ENCODE peak calls at places on chromosome 6, in seven cellular contexts. N is lower lobe of right lung, M is adrenal gland, H is Panc1, Y is mesendoderm, V is IMR-90, F is heart right ventricle. G is an unnamed sample.

GRCh38 chr6:21003780-21004541 is 469.7 kb downstream of the CDKAL1 start:
- DNase-seq in H (no peak), V (peak), N (no peak), F (no peak), M (no peak), Y (no peak), G (no peak)

GRCh38 chr6:168937061-168937460 is 316.6 kb downstream of the THBS2 start:
- DNase-seq in V (peak), H (no peak), F (no peak), M (no peak), Y (peak), N (no peak), G (no peak)

GRCh38 chr6:90490030-90490429 is 96.8 kb downstream of the MAP3K7 start:
- DNase-seq in M (no peak), F (no peak), N (no peak), H (no peak), Y (peak), V (no peak), G (no peak)

GRCh38 chr6:149856256-149856994 is 7.7 kb downstream of the LRP11 start:
- DNase-seq in Y (no peak), F (no peak), V (no peak), M (no peak), N (no peak), H (no peak), G (no peak)

GRCh38 chr6:170225852-170226417 is 64.9 kb downstream of the DLL1 start:
- DNase-seq in N (no peak), F (no peak), Y (no peak), M (no peak), V (no peak), H (no peak), G (no peak)

GRCh38 chr6:144248470-144249301 is 36.4 kb upstream of the UTRN start:
- DNase-seq in H (no peak), N (no peak), M (no peak), Y (peak), F (no peak), V (peak), G (no peak)

GRCh38 chr6:113774122-113774835 is 82.9 kb upstream of the MARCKS start:
- DNase-seq in Y (peak), F (no peak), V (peak), M (no peak), H (no peak), N (no peak), G (no peak)

GRCh38 chr6:2802521-2803060 is 37.4 kb downstream of the WRNIP1 start:
- DNase-seq in F (no peak), M (no peak), H (no peak), N (no peak), V (no peak), Y (no peak), G (no peak)

GRCh38 chr6:73713426-73714147 is 17.6 kb downstream of the CD109 start:
- DNase-seq in Y (peak), V (no peak), N (no peak), M (no peak), H (no peak), F (no peak), G (no peak)

GRCh38 chr6:41789390-41789724 is 1.9 kb downstream of the TOMM6 start:
- DNase-seq in V (no peak), F (no peak), H (no peak), N (no peak), Y (no peak), M (no peak), G (no peak)

GRCh38 chr6:133502451-133503259 is 261.5 kb downstream of the EYA4 start:
- DNase-seq in Y (peak), V (peak), H (no peak), N (no peak), M (no peak), F (no peak), G (no peak)

GRCh38 chr6:3929281-3929798 is 80.2 kb downstream of the FAM50B start:
- DNase-seq in Y (no peak), M (peak), N (no peak), H (no peak), V (peak), F (no peak), G (no peak)

GRCh38 chr6:73107016-73107415 is 118.3 kb downstream of the KHDC1L start:
- DNase-seq in V (no peak), Y (no peak), N (no peak), F (no peak), M (no peak), H (no peak), G (no peak)

GRCh38 chr6:128919831-128920230 is 36.9 kb downstream of the LAMA2 start:
- DNase-seq in N (no peak), V (no peak), Y (no peak), M (no peak), F (no peak), H (no peak), G (no peak)

GRCh38 chr6:130183271-130184222 is 39.2 kb downstream of the SAMD3 start:
- DNase-seq in Y (no peak), H (no peak), N (no peak), M (no peak), F (no peak), V (no peak), G (peak)

GRCh38 chr6:710601-711571 is 17.9 kb upstream of the EXOC2 start:
- DNase-seq in N (peak), H (no peak), M (peak), F (peak), Y (peak), V (peak), G (peak)

GRCh38 chr6:100944644-100945043 is 63.5 kb upstream of the ASCC3 start:
- DNase-seq in H (no peak), V (no peak), F (no peak), Y (no peak), M (no peak), N (no peak), G (no peak)

GRCh38 chr6:35484921-35485392 is 11.9 kb downstream of the TEAD3 start:
- DNase-seq in F (no peak), V (peak), H (no peak), N (no peak), Y (peak), M (no peak), G (no peak)

GRCh38 chr6:1297746-1298145 is 14.2 kb upstream of the FOXQ1 start:
- DNase-seq in H (no peak), Y (no peak), V (peak), N (no peak), F (no peak), M (no peak), G (no peak)

GRCh38 chr6:16684896-16685554 is 76.2 kb downstream of the ATXN1 start:
- DNase-seq in V (peak), H (no peak), F (no peak), N (no peak), M (no peak), Y (no peak), G (peak)

GRCh38 chr6:17530321-17530835 is 69.7 kb upstream of the FAM8A1 start:
- DNase-seq in M (no peak), H (no peak), V (no peak), N (no peak), Y (no peak), F (no peak), G (no peak)

GRCh38 chr6:16623029-16623653 is 138.1 kb downstream of the ATXN1 start:
- DNase-seq in H (no peak), F (no peak), N (no peak), Y (no peak), V (peak), M (no peak), G (no peak)

GRCh38 chr6:125533710-125534397 is 215.6 kb upstream of the HEY2 start:
- DNase-seq in H (no peak), M (no peak), Y (peak), N (no peak), V (no peak), F (no peak), G (no peak)

GRCh38 chr6:108755257-108756240 is 92.7 kb upstream of the ARMC2 start:
- DNase-seq in H (no peak), N (no peak), Y (no peak), F (no peak), M (no peak), V (peak), G (no peak)

GRCh38 chr6:31945507-31946369 is at the start of gene CFB:
- DNase-seq in V (peak), M (peak), Y (peak), H (no peak), F (peak), N (peak), G (no peak)

GRCh38 chr6:150016324-150017185 is 8.8 kb downstream of the RAET1L start:
- DNase-seq in V (peak), H (peak), N (no peak), Y (peak), M (peak), F (no peak), G (peak)

GRCh38 chr6:158149641-158150040 is 18.4 kb downstream of the SERAC1 start:
- DNase-seq in F (no peak), N (no peak), V (peak), M (no peak), Y (no peak), H (no peak), G (no peak)
- H3K27ac ChIP-seq in F (no peak), N (no peak), V (no peak), M (no peak), Y (no peak), H (no peak), G (no peak)

DNA sequence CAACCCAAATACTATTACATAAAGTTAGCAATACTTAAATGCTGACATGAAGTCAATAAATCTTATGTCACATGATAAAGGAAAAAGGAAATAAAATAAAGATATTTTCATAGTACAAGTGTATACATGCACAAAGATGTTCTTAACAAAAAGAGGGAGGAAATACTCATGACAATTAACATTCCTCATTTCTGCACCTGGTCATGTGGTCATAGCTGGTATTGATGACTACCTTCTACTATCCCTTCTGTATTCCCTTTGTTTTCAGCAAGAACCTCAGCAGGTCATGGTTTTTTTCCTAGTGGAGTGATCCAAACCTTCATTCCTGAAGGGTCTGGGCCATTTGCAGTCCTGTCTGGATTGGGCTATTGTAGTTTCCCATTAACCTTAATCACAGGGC is 43.5 kb upstream of the FYN start:
- DNase-seq in N (no peak), V (no peak), Y (no peak), H (no peak), F (no peak), M (no peak), G (no peak)
- H3K27ac ChIP-seq in N (no peak), V (no peak), Y (no peak), H (no peak), F (no peak), M (no peak), G (no peak)

DNA sequence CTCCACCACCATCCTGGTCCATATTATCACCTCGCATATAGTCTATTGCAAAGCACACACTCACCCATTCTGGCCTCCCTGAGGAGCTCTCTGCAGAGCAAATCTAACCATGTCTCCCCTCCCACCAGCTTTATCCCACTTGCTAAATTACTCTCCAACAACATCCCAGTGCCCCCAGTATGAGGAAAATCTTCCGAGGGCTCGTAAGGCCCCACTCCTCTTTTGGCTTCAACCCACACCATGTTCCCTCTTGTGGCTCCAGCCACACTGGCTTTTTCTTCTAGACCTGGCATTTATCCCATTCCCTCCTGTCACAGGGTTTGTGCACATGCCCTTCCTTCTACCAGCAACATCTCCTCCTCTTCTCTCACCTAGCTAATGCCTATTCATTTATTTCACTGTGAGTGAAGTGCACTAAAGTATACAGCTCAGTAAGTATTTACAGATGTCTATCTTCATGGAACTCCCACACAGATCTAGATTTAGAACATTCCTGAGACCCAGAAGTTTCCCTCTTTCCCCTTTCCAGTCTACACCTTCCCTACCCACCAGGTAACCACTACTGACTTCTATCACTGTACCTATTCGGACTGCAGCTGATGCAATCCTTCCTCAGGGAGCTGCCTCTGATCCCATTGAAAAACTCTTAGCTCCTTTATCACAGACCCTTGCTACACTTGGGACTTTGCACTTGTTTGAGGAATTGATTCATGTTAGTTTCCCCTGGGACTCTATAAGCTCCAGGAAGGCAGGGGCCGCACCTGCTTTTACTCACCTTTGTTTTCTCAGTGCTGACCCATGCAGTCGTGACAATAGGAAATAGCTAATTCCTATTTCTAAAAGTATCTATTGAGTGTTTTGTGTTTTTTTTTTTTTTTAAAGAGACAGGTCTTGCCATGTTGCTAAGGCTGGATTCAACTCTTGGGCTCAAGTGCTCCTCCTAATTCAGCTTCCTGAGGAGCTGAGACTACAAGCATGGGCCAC is 15.5 kb downstream of the MRPL14 start:
- DNase-seq in M (no peak), Y (no peak), N (no peak), V (no peak), H (no peak), F (no peak), G (no peak)
- H3K27ac ChIP-seq in M (no peak), Y (no peak), N (no peak), V (no peak), H (no peak), F (no peak), G (no peak)

GRCh38 chr6:37137881-37138568 is 31.9 kb upstream of the PIM1 start:
- DNase-seq in F (no peak), N (no peak), V (peak), Y (no peak), H (no peak), M (no peak), G (no peak)
- H3K27ac ChIP-seq in F (no peak), N (no peak), V (peak), Y (peak), H (peak), M (no peak), G (no peak)

GRCh38 chr6:28880894-28881780 is 42.6 kb downstream of the TRIM27 start:
- DNase-seq in M (peak), N (no peak), H (no peak), Y (peak), V (peak), F (peak), G (peak)
- H3K27ac ChIP-seq in M (no peak), N (no peak), H (peak), Y (no peak), V (peak), F (no peak), G (no peak)

GRCh38 chr6:123213921-123214320 is 217.9 kb downstream of the CLVS2 start:
- DNase-seq in V (no peak), H (no peak), N (no peak), Y (no peak), F (no peak), M (no peak), G (no peak)
- H3K27ac ChIP-seq in V (no peak), H (no peak), N (no peak), Y (no peak), F (no peak), M (no peak), G (no peak)

GRCh38 chr6:13846841-13847240 is 32.5 kb upstream of the MCUR1 start:
- DNase-seq in H (no peak), V (no peak), Y (peak), F (no peak), N (no peak), M (no peak), G (no peak)
- H3K27ac ChIP-seq in H (no peak), V (no peak), Y (no peak), F (no peak), N (no peak), M (no peak), G (no peak)

G was measured in CD4-positive, alpha-beta T cell.